ENCODE peak calls at places on chromosomes 12 and 14, in seven cellular contexts. One of them, this sample, is unnamed.

GRCh38 chr12:13187399-13187798 is 9.1 kb upstream of the EMP1 start:
- DNase-seq in NCI-H69: peak
- DNase-seq in HEK293T: no peak
- DNase-seq in NCI-H524 treated with DMSO at 0.1 percent for 48 hours: no peak
- DNase-seq in CD8-positive, alpha-beta memory T cell: no peak
- DNase-seq in midbrain: no peak
- DNase-seq in KBM-7: no peak
- DNase-seq in this sample: peak

GRCh38 chr12:70618371-70618770 is 18.9 kb downstream of the PTPRB start:
- DNase-seq in NCI-H69: no peak
- DNase-seq in midbrain: no peak
- DNase-seq in CD8-positive, alpha-beta memory T cell: no peak
- DNase-seq in NCI-H524 treated with DMSO at 0.1 percent for 48 hours: no peak
- DNase-seq in KBM-7: no peak
- DNase-seq in HEK293T: no peak
- DNase-seq in this sample: no peak

GRCh38 chr12:74283646-74284045 is 254.0 kb upstream of the ATXN7L3B start:
- DNase-seq in midbrain: no peak
- DNase-seq in NCI-H69: no peak
- DNase-seq in KBM-7: no peak
- DNase-seq in NCI-H524 treated with DMSO at 0.1 percent for 48 hours: no peak
- DNase-seq in HEK293T: no peak
- DNase-seq in CD8-positive, alpha-beta memory T cell: no peak
- DNase-seq in this sample: no peak

GRCh38 chr14:94598816-94599655 is 13.2 kb upstream of the SERPINA3 start:
- DNase-seq in HEK293T: no peak
- DNase-seq in NCI-H524 treated with DMSO at 0.1 percent for 48 hours: no peak
- DNase-seq in midbrain: peak
- DNase-seq in NCI-H69: peak
- DNase-seq in KBM-7: no peak
- DNase-seq in CD8-positive, alpha-beta memory T cell: no peak
- DNase-seq in this sample: peak

GRCh38 chr12:94322346-94322745 is 137.3 kb downstream of the CEP83 start:
- DNase-seq in midbrain: no peak
- DNase-seq in CD8-positive, alpha-beta memory T cell: no peak
- DNase-seq in KBM-7: no peak
- DNase-seq in NCI-H69: no peak
- DNase-seq in HEK293T: no peak
- DNase-seq in NCI-H524 treated with DMSO at 0.1 percent for 48 hours: no peak
- DNase-seq in this sample: no peak

GRCh38 chr12:53738834-53739284 is 11.6 kb upstream of the CALCOCO1 start:
- DNase-seq in NCI-H524 treated with DMSO at 0.1 percent for 48 hours: no peak
- DNase-seq in CD8-positive, alpha-beta memory T cell: peak
- DNase-seq in NCI-H69: no peak
- DNase-seq in HEK293T: no peak
- DNase-seq in KBM-7: no peak
- DNase-seq in midbrain: no peak
- DNase-seq in this sample: no peak

GRCh38 chr12:103802586-103802886 is 38.5 kb downstream of the NT5DC3 start:
- DNase-seq in NCI-H524 treated with DMSO at 0.1 percent for 48 hours: no peak
- DNase-seq in HEK293T: no peak
- DNase-seq in NCI-H69: no peak
- DNase-seq in CD8-positive, alpha-beta memory T cell: no peak
- DNase-seq in midbrain: no peak
- DNase-seq in KBM-7: no peak
- DNase-seq in this sample: no peak

GRCh38 chr12:46524778-46525177 is 152.2 kb upstream of the SLC38A2 start:
- DNase-seq in midbrain: no peak
- DNase-seq in HEK293T: no peak
- DNase-seq in CD8-positive, alpha-beta memory T cell: no peak
- DNase-seq in NCI-H69: no peak
- DNase-seq in NCI-H524 treated with DMSO at 0.1 percent for 48 hours: no peak
- DNase-seq in KBM-7: no peak
- DNase-seq in this sample: peak

GRCh38 chr14:76615331-76615730 is 145.9 kb upstream of the VASH1 start:
- DNase-seq in NCI-H524 treated with DMSO at 0.1 percent for 48 hours: no peak
- DNase-seq in HEK293T: no peak
- DNase-seq in NCI-H69: no peak
- DNase-seq in KBM-7: no peak
- DNase-seq in midbrain: no peak
- DNase-seq in CD8-positive, alpha-beta memory T cell: no peak
- DNase-seq in this sample: no peak

GRCh38 chr12:109523071-109523470 is 45.6 kb downstream of the UBE3B start:
- DNase-seq in KBM-7: no peak
- DNase-seq in midbrain: peak
- DNase-seq in NCI-H69: peak
- DNase-seq in CD8-positive, alpha-beta memory T cell: no peak
- DNase-seq in HEK293T: no peak
- DNase-seq in NCI-H524 treated with DMSO at 0.1 percent for 48 hours: peak
- DNase-seq in this sample: no peak

GRCh38 chr12:122346054-122346453 is 76.4 kb downstream of the CLIP1 start:
- DNase-seq in NCI-H524 treated with DMSO at 0.1 percent for 48 hours: no peak
- DNase-seq in CD8-positive, alpha-beta memory T cell: no peak
- DNase-seq in midbrain: no peak
- DNase-seq in HEK293T: no peak
- DNase-seq in NCI-H69: no peak
- DNase-seq in KBM-7: no peak
- DNase-seq in this sample: no peak

GRCh38 chr14:59905193-59905592 is 14.8 kb upstream of the LRRC9 start:
- DNase-seq in NCI-H69: no peak
- DNase-seq in midbrain: no peak
- DNase-seq in NCI-H524 treated with DMSO at 0.1 percent for 48 hours: no peak
- DNase-seq in HEK293T: no peak
- DNase-seq in KBM-7: no peak
- DNase-seq in CD8-positive, alpha-beta memory T cell: no peak
- DNase-seq in this sample: peak

GRCh38 chr12:22100952-22101748 is 55.1 kb downstream of the CMAS start:
- DNase-seq in CD8-positive, alpha-beta memory T cell: peak
- DNase-seq in midbrain: peak
- DNase-seq in NCI-H524 treated with DMSO at 0.1 percent for 48 hours: no peak
- DNase-seq in KBM-7: peak
- DNase-seq in NCI-H69: peak
- DNase-seq in HEK293T: no peak
- DNase-seq in this sample: peak

GRCh38 chr12:115097406-115097805 is 413.4 kb upstream of the TBX3 start:
- DNase-seq in CD8-positive, alpha-beta memory T cell: no peak
- DNase-seq in HEK293T: no peak
- DNase-seq in midbrain: no peak
- DNase-seq in NCI-H69: no peak
- DNase-seq in KBM-7: no peak
- DNase-seq in NCI-H524 treated with DMSO at 0.1 percent for 48 hours: no peak
- DNase-seq in this sample: no peak

GRCh38 chr12:27366621-27367020 is 34.0 kb downstream of the BMAL2 start:
- DNase-seq in HEK293T: no peak
- DNase-seq in CD8-positive, alpha-beta memory T cell: no peak
- DNase-seq in midbrain: no peak
- DNase-seq in NCI-H69: no peak
- DNase-seq in NCI-H524 treated with DMSO at 0.1 percent for 48 hours: no peak
- DNase-seq in KBM-7: no peak
- DNase-seq in this sample: no peak

GRCh38 chr14:50854521-50854920 is 17.3 kb upstream of the ABHD12B start:
- DNase-seq in KBM-7: peak
- DNase-seq in midbrain: no peak
- DNase-seq in NCI-H69: no peak
- DNase-seq in CD8-positive, alpha-beta memory T cell: no peak
- DNase-seq in NCI-H524 treated with DMSO at 0.1 percent for 48 hours: no peak
- DNase-seq in HEK293T: no peak
- DNase-seq in this sample: no peak

GRCh38 chr14:38790916-38791315 is 312.1 kb downstream of the SEC23A start:
- DNase-seq in HEK293T: no peak
- DNase-seq in CD8-positive, alpha-beta memory T cell: no peak
- DNase-seq in KBM-7: no peak
- DNase-seq in NCI-H69: no peak
- DNase-seq in midbrain: no peak
- DNase-seq in NCI-H524 treated with DMSO at 0.1 percent for 48 hours: no peak
- DNase-seq in this sample: no peak